ENCODE peak calls at places on chromosomes 4 and X, in eight cellular contexts. O, N, U, Z, Y, V, S and F are unnamed samples.

GRCh38 chrX:147912093-147912801 is 528 bp downstream of the FMR1 start:
- DNase-seq in O (peak; percentile 0), N (no peak), U (peak; percentile 9), Z (peak; percentile 68), Y (peak; percentile 34), V (peak; percentile 31), S (peak; percentile 39), F (no peak)

GRCh38 chrX:28177202-28177601 is 196.0 kb upstream of the DCAF8L1 start:
- DNase-seq in O (no peak), N (no peak), U (no peak), Z (peak; percentile 0), Y (peak; percentile 33), V (peak; percentile 2), S (no peak), F (no peak)

GRCh38 chr4:83558693-83559092 is 22.8 kb downstream of the GPAT3 start:
- DNase-seq in O (no peak), N (no peak), U (no peak), Z (no peak), Y (no peak), V (no peak), S (no peak), F (no peak)

GRCh38 chr4:22999419-22999818 is 306.7 kb downstream of the GBA3 start:
- DNase-seq in O (no peak), N (no peak), U (no peak), Z (no peak), Y (no peak), V (peak; percentile 6), S (no peak), F (no peak)

GRCh38 chr4:3009422-3009821 is 46.1 kb downstream of the GRK4 start:
- DNase-seq in O (no peak), N (no peak), U (peak; percentile 40), Z (peak; percentile 29), Y (no peak), V (peak; percentile 22), S (no peak), F (peak; percentile 44)

GRCh38 chr4:77174426-77174825 is 17.4 kb downstream of the CCNG2 start:
- DNase-seq in O (no peak), N (no peak), U (no peak), Z (peak; percentile 8), Y (no peak), V (no peak), S (no peak), F (no peak)

GRCh38 chr4:170014359-170015008 is 11.7 kb downstream of the MFAP3L start:
- DNase-seq in O (no peak), N (no peak), U (no peak), Z (no peak), Y (no peak), V (no peak), S (no peak), F (no peak)

GRCh38 chrX:19886888-19887531 is 390 bp downstream of the SH3KBP1 start:
- DNase-seq in O (no peak), N (no peak), U (peak; percentile 28), Z (no peak), Y (no peak), V (peak; percentile 9), S (peak; percentile 51), F (no peak)

GRCh38 chrX:39327255-39327654 is 526.0 kb downstream of the MID1IP1 start:
- DNase-seq in O (no peak), N (no peak), U (no peak), Z (no peak), Y (no peak), V (no peak), S (no peak), F (no peak)

GRCh38 chr4:175090116-175090515 is 172.0 kb downstream of the ADAM29 start:
- DNase-seq in O (no peak), N (no peak), U (no peak), Z (no peak), Y (no peak), V (peak; percentile 21), S (no peak), F (no peak)

GRCh38 chr4:10504510-10504909 is 47.3 kb upstream of the ZNF518B start:
- DNase-seq in O (no peak), N (no peak), U (no peak), Z (no peak), Y (no peak), V (no peak), S (no peak), F (no peak)

GRCh38 chr4:114997596-114997995 is 115.8 kb downstream of the NDST4 start:
- DNase-seq in O (no peak), N (no peak), U (no peak), Z (no peak), Y (no peak), V (no peak), S (no peak), F (no peak)

GRCh38 chrX:7941390-7942042 is 14.3 kb upstream of the PNPLA4 start:
- DNase-seq in O (no peak), N (no peak), U (peak; percentile 3), Z (peak; percentile 9), Y (no peak), V (peak; percentile 11), S (no peak), F (no peak)

GRCh38 chrX:148991502-148991901 is 491.1 kb downstream of the AFF2 start:
- DNase-seq in O (no peak), N (no peak), U (no peak), Z (no peak), Y (no peak), V (no peak), S (no peak), F (no peak)

GRCh38 chr4:2507259-2507658 is 29.2 kb upstream of the FAM193A start:
- DNase-seq in O (no peak), N (no peak), U (no peak), Z (no peak), Y (no peak), V (no peak), S (no peak), F (no peak)

GRCh38 chr4:122705035-122705434 is 27.5 kb upstream of the BBS12 start:
- DNase-seq in O (no peak), N (no peak), U (no peak), Z (no peak), Y (no peak), V (no peak), S (no peak), F (no peak)

GRCh38 chr4:73895201-73896177 is 26.3 kb downstream of the CXCL1 start:
- DNase-seq in O (no peak), N (no peak), U (peak; percentile 30), Z (no peak), Y (no peak), V (no peak), S (no peak), F (no peak)

GRCh38 chr4:81196126-81196650 is 18.8 kb downstream of the PRKG2 start:
- DNase-seq in O (no peak), N (no peak), U (no peak), Z (no peak), Y (no peak), V (no peak), S (no peak), F (no peak)

GRCh38 chr4:75705198-75705712 is 19.1 kb upstream of the USO1 start:
- DNase-seq in O (no peak), N (peak; percentile 42), U (no peak), Z (no peak), Y (no peak), V (no peak), S (no peak), F (no peak)

GRCh38 chr4:4666693-4667642 is 125.1 kb upstream of the STX18 start:
- DNase-seq in O (no peak), N (no peak), U (no peak), Z (no peak), Y (peak; percentile 82), V (no peak), S (no peak), F (peak; percentile 39)
- TF ChIP-seq CTCF in O (no peak), N (no peak), U (no peak), Z (no peak), Y (no peak), V (no peak), S (no peak), F (peak; percentile 18)

GRCh38 chr4:154018659-154019058 is 229.8 kb upstream of the SFRP2 start:
- DNase-seq in O (no peak), N (no peak), U (peak; percentile 27), Z (no peak), Y (no peak), V (no peak), S (no peak), F (no peak)

GRCh38 chr4:154029171-154029570 is 240.3 kb upstream of the SFRP2 start:
- DNase-seq in O (no peak), N (no peak), U (no peak), Z (no peak), Y (no peak), V (no peak), S (no peak), F (no peak)

DNA sequence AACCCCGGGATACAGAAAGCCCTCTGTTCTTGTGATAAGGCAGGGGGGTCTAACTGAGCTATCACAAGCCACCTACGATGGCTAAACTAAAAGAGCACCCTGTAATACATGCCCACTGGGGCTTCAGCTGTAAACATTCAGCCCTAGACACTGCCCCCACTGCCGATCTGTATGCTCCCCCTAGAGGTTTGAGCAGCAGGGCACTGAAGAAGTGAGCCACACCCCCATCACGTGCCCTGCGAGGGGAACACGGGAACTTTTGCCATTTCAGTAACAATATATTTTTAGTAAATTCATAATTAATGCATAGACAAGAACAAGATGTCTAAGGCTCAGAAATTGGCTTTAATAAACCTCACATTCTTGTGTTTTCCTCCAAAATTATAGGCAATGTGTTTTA is 235.2 kb upstream of the SFRP2 start:
- DNase-seq in O (no peak), N (no peak), U (peak; percentile 12), Z (no peak), Y (no peak), V (no peak), S (no peak), F (no peak)
- TF ChIP-seq CTCF in O (no peak), N (no peak), U (no peak), Z (peak; percentile 51), Y (no peak), V (no peak), S (no peak), F (no peak)

DNA sequence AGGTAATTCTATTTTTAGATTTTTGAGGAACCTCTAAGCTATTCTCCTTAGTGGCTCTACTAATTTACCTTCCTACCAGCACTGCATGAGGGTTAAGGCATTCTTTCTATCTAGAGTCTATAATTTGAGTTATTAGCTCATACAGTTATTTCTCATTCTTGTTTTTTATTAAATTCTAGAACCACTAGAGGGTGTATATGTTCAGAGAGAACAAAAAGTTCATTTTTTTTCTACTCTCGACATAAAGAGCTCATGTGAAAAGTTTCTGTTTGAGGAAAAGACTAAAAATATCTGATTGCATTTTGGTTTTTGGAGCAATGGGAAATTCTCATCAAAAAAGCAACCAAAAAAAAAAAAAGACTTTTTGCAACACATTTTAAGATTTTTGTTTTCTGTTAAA is 57.0 kb upstream of the LRAT start:
- DNase-seq in O (no peak), N (no peak), U (no peak), Z (no peak), Y (no peak), V (no peak), S (no peak), F (no peak)
- TF ChIP-seq CTCF in O (no peak), N (no peak), U (no peak), Z (peak; percentile 54), Y (peak; percentile 32), V (peak; percentile 22), S (no peak), F (no peak)

DNA sequence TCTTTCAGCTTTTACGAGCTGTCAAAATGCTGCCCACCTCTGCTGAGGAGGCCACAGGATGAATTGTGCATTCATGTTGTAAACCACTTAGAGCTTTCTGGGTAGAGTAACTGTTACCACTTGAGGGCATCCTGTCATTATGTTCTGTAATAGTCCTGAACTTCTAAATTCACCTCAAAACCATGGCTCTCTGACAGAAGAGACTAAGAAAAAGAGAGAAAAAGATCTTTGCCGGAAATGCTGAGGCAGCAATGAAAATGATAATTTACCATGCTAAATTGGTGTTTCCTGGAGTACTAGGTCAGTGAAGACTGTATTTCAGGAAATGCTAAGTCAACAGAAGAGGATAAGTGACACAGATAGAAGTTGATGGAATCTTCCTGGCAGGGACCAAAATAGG is 942.3 kb upstream of the SLIT2 start:
- DNase-seq in O (no peak), N (no peak), U (no peak), Z (no peak), Y (no peak), V (no peak), S (no peak), F (peak; percentile 47)
- TF ChIP-seq CTCF in O (no peak), N (no peak), U (no peak), Z (peak; percentile 47), Y (no peak), V (no peak), S (peak; percentile 15), F (peak; percentile 65)